ENCODE peak calls at places on chromosomes 16 and 17, in five cellular contexts. W is AG10803, M is lung, R is A549, V is pancreas. E is an unnamed sample.

GRCh38 chr16:81940781-81941560 is 70.3 kb downstream of the SDR42E1 start:
- DNase-seq in V (peak), M (no peak), W (peak), R (peak), E (peak)

GRCh38 chr17:79413591-79413990 is 197.3 kb downstream of the RBFOX3 start:
- DNase-seq in R (no peak), M (no peak), V (peak), W (no peak), E (no peak)

GRCh38 chr16:68072038-68072695 is 13.0 kb upstream of the NFATC3 start:
- DNase-seq in V (no peak), M (no peak), R (peak), W (peak), E (no peak)

GRCh38 chr16:11572301-11572995 is 14.3 kb downstream of the LITAF start:
- DNase-seq in V (no peak), M (no peak), W (no peak), R (no peak), E (no peak)

GRCh38 chr17:50127661-50128361 is 2.1 kb downstream of the SAMD14 start:
- DNase-seq in R (no peak), V (no peak), M (no peak), W (peak), E (peak)

GRCh38 chr16:57600048-57600835 is 28.2 kb upstream of the ADGRG1 start:
- DNase-seq in M (peak), V (peak), R (peak), W (peak), E (peak)

GRCh38 chr17:18076941-18077340 is 10.8 kb upstream of the DRG2 start:
- DNase-seq in V (no peak), W (peak), R (no peak), M (no peak), E (peak)

GRCh38 chr17:79633154-79633553 is 22.3 kb upstream of the RBFOX3 start:
- DNase-seq in R (no peak), W (no peak), V (peak), M (no peak), E (no peak)

GRCh38 chr16:89695086-89695874 is 6.2 kb downstream of the SPATA2L start:
- DNase-seq in R (no peak), M (no peak), V (peak), W (no peak), E (no peak)

GRCh38 chr16:11413907-11414595 is 68.8 kb downstream of the RMI2 start:
- DNase-seq in V (no peak), M (no peak), R (no peak), W (no peak), E (no peak)

GRCh38 chr17:673200-673681 is 41.4 kb downstream of the VPS53 start:
- DNase-seq in R (no peak), W (no peak), V (no peak), M (no peak), E (no peak)

GRCh38 chr17:16569358-16569712 is 331 bp upstream of the ZNF287 start:
- DNase-seq in W (no peak), V (no peak), R (no peak), M (no peak), E (no peak)

GRCh38 chr16:19223235-19223847 is 55.3 kb downstream of the SYT17 start:
- DNase-seq in M (no peak), R (peak), V (peak), W (no peak), E (peak)
- TF ChIP-seq CTCF in M (no peak), R (peak), V (peak), W (peak), E (peak)

DNA sequence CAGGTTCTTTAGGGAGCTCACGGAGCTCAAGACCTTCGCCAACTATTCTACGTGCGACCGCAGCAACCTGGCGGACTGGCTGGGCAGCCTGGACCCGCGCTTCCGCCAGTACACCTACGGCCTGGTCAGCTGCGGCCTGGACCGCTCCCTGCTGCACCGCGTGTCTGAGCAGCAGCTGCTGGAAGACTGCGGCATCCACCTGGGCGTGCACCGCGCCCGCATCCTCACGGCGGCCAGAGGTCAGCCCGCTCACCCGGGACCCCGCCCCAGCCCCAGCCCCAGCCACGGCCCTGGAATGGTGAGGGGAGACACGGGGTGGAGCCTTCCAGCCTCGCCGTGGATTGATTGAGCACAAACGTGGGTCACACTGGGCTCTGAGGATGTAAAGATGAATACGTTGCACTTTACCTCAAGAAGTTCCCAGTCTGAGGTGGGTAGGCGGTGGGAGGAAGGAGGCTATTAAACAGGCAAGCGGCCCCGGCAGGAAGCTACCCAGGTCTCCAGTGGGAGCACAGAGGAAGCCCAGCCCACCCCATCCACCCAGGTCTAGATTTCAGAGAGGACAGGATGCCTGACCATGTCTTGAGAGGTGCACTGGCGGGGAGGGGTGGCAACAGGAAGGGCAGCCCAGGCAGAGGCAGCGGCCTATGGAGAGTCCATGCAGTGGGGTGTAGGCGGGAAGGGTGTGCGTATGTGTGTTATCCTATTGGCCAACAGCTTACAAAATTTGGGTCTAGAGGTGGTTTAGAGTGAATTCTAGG is 13.7 kb downstream of the SARM1 start:
- DNase-seq in M (no peak), W (no peak), R (no peak), V (peak), E (no peak)
- H3K4me3 ChIP-seq in M (peak), W (no peak), R (no peak), V (peak), E (no peak)

GRCh38 chr16:86029131-86029741 is 130.3 kb downstream of the IRF8 start:
- DNase-seq in R (no peak), W (peak), V (no peak), M (no peak), E (peak)

GRCh38 chr16:86033016-86033474 is 134.1 kb downstream of the IRF8 start:
- DNase-seq in W (no peak), V (no peak), M (no peak), R (no peak), E (no peak)

GRCh38 chr16:86031141-86031678 is 132.2 kb downstream of the IRF8 start:
- DNase-seq in W (no peak), R (no peak), V (no peak), M (no peak), E (no peak)

GRCh38 chr16:86027366-86028126 is 128.6 kb downstream of the IRF8 start:
- DNase-seq in W (no peak), V (no peak), R (no peak), M (no peak), E (no peak)

GRCh38 chr16:86030116-86030515 is 131.2 kb downstream of the IRF8 start:
- DNase-seq in R (no peak), M (no peak), V (no peak), W (no peak), E (no peak)
- TF ChIP-seq CTCF in R (no peak), M (no peak), V (no peak), W (no peak), E (no peak)

DNA sequence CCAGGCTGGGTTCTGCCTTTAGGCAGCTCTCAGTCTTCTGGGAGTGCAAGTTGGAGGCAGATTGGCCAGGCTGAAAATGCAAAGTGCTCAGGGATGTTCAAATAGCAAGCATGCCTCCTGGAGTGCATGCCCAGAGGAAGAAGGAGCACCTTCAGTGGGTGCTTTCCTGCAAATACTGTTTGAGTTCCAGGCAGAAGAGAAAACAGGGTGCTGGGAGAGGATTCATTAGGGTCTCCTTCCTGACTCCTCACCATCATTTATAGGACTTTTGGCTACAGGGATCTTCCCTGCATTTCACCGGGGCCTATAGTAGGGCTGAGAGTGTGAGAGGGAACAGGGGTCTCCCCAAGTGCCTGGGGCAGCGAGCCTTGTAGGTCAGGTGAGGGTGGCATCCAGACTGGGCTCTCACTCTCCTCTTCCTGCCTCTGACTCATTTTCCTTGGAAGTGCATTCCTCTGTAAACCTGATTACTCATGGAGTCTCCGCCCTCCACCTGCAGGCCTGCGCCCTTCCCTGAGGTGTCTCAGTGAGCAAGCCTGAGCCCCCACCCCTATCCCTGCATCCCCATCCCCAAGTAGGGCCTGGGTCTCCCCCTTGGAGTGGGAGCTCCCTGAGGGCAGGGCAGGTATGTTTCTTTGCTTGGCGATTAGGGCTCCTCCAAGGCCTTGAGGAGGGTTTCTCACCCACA is 17.1 kb upstream of the TNS4 start:
- DNase-seq in M (no peak), W (no peak), V (no peak), R (peak), E (no peak)
- H3K4me3 ChIP-seq in M (no peak), W (no peak), V (no peak), R (no peak), E (no peak)

GRCh38 chr17:1986783-1987451 is 38.2 kb downstream of the RTN4RL1 start:
- DNase-seq in V (peak), R (no peak), M (no peak), W (no peak), E (peak)

GRCh38 chr17:1980665-1981250 is 44.4 kb downstream of the RTN4RL1 start:
- DNase-seq in V (no peak), R (no peak), M (no peak), W (no peak), E (no peak)

GRCh38 chr17:1985093-1985492 is 40.0 kb downstream of the RTN4RL1 start:
- DNase-seq in R (no peak), V (no peak), W (no peak), M (no peak), E (no peak)

GRCh38 chr17:1989135-1989534 is 36.0 kb downstream of the RTN4RL1 start:
- DNase-seq in V (no peak), W (peak), R (peak), M (no peak), E (peak)

GRCh38 chr17:1985686-1986085 is 39.4 kb downstream of the RTN4RL1 start:
- DNase-seq in R (no peak), M (no peak), V (no peak), W (no peak), E (no peak)
- TF ChIP-seq CTCF in R (no peak), M (no peak), V (no peak), W (no peak), E (no peak)

GRCh38 chr17:61822326-61823285 is 40.7 kb downstream of the BRIP1 start:
- DNase-seq in W (no peak), M (no peak), R (no peak), V (no peak), E (no peak)

GRCh38 chr17:61825448-61826137 is 37.7 kb downstream of the BRIP1 start:
- DNase-seq in M (no peak), R (no peak), W (no peak), V (no peak), E (no peak)

GRCh38 chr17:61817452-61817851 is 45.9 kb downstream of the BRIP1 start:
- DNase-seq in M (no peak), R (no peak), V (no peak), W (no peak), E (no peak)

GRCh38 chr17:61818225-61818624 is 45.1 kb downstream of the BRIP1 start:
- DNase-seq in W (no peak), M (no peak), V (no peak), R (no peak), E (no peak)

DNA sequence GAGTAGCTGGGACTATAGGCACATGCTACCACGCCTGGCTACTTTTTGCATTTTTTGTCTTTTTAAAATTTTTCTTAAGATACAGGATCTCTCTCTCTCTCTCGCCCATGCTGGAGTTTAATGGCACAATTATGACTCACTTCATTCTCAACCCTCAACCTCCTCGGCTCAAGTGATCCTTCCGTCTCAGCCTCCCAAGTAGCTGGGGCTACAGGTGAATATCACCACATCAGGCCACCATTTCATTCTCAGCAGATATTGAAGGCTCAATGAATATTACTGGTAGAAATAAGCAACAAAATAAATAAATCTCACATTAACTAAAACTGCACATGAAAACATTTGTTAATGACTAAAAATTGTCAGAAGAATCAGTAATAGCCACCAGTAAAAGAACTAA is 41.7 kb downstream of the BRIP1 start:
- DNase-seq in M (no peak), R (no peak), V (no peak), W (no peak), E (no peak)
- H3K4me3 ChIP-seq in M (no peak), R (no peak), V (no peak), W (no peak), E (no peak)

DNA sequence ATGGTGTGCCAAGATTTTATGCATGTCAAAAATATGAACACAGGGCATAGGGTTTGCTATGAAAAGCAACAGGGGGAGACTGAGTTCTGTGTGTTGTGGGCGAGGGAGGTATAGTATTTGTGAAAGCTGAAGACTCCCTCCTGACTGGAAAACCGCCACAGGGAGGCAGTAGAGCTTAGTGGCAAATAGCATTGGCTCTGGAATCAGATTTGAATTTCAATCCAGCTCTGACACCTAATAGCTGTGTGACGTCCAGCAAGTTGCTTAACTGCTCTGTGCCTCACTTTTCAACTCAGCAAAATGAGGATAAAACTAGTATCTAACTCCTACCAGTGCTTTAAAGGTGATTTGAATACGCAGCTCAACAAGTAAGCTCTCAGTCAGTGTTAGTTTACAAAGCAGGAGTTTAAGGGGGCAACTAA is 22.0 kb downstream of the KPNA2 start:
- DNase-seq in V (no peak), M (no peak), W (peak), R (peak), E (peak)
- TF ChIP-seq CTCF in V (no peak), M (peak), W (peak), R (peak), E (peak)

GRCh38 chr17:81049973-81050551 is 15.1 kb downstream of the BAIAP2 start:
- DNase-seq in V (peak), R (peak), W (no peak), M (peak), E (no peak)
- H3K4me3 ChIP-seq in V (no peak), R (no peak), W (no peak), M (no peak), E (no peak)

DNA sequence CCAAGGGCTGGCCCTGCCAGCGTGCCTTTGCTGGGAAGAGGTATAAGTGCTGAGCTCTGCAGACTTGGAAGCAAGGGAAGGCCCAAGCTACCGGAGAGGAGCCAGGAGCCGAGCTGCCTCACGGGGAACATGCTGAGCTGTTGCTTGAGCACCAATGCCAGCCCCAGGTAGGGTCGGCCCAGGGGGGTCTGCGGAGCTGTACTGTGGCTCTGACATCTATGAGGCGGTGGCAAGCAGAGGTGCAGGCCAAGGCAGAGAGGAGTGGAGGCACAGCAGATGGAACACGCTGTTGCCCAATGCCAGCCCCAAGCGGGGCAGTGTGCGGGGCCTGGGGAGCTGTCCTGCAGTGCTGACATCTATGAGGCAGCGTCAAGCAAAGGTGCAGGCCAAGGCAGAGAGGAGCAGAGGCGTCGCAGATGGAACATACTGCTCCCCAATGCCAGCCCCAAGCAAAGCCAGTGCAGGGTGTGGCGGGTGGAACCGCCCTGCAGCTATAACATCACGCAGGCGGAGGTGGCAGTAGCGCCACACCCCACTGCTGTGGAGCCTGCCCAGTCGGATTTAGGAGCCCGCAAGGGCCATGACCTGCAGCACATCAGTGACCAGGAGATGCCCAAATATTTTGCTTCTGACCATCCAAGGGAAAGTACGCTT is 10.0 kb downstream of the GGA2 start:
- DNase-seq in V (no peak), W (no peak), R (no peak), M (no peak), E (no peak)
- TF ChIP-seq CTCF in V (no peak), W (no peak), R (no peak), M (no peak), E (no peak)

DNA sequence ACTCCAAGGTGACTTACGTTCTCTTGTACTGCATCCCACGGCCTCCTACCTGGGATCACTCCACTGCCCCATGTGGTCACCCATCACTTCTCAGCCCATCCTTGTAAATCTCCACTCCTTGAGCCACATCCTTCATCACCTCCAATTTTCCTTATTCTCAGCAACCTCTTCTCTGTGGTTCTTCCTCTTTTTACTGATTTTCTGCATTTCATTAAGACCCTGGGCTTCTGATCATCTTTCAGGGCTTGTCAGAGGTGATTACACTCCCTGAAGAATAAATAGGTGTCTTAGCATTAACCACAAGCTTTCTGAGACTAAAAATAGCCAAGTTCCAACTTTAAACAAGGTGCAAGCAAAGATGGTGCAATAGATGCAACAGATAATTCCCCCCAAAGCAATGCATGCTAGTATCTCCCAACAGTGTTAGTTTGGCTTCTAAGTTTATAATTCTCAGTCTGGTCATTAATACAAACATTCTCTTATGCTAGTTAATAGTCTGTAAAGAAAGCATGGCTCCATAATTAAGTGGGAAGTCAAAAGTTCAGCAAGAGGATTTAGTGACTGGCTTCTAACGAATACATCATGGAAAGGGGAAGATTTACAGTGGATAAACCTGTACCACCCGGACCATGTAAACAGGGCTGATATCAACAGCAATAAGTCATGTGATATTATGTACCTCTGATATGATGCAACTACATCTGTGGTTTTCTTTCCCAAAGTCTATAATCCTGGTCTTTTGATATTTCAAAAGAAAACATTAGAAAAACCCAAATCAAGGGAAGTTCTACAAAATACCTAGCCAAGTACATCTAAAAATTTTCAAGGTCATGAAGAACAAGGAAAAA is 47.4 kb upstream of the FOXJ1 start:
- DNase-seq in V (no peak), M (no peak), W (no peak), R (no peak), E (no peak)
- H3K4me3 ChIP-seq in V (no peak), M (no peak), W (no peak), R (no peak), E (no peak)